ENCODE peak calls at places on chromosomes 5 and 9, in six cellular contexts. One of them, this sample, is unnamed.

GRCh38 chr5:106019271-106019670 is 1651.5 kb downstream of the EFNA5 start:
- DNase-seq in psoas muscle: no peak
- DNase-seq in HFF-Myc: no peak
- DNase-seq in LNCaP clone FGC: no peak
- DNase-seq in ovary: no peak
- DNase-seq in AG09309: no peak
- DNase-seq in this sample: no peak

GRCh38 chr5:141084487-141084989 is 9.9 kb upstream of the PCDHB2 start:
- DNase-seq in psoas muscle: no peak
- DNase-seq in HFF-Myc: no peak
- DNase-seq in LNCaP clone FGC: peak
- DNase-seq in ovary: peak
- DNase-seq in AG09309: peak
- DNase-seq in this sample: no peak

GRCh38 chr5:103469288-103470065 is 93.1 kb downstream of the NUDT12 start:
- DNase-seq in psoas muscle: no peak
- DNase-seq in HFF-Myc: no peak
- DNase-seq in LNCaP clone FGC: no peak
- DNase-seq in ovary: no peak
- DNase-seq in AG09309: no peak
- DNase-seq in this sample: no peak

GRCh38 chr5:10406636-10407035 is 35.0 kb upstream of the ROPN1L start:
- DNase-seq in psoas muscle: no peak
- DNase-seq in HFF-Myc: no peak
- DNase-seq in LNCaP clone FGC: no peak
- DNase-seq in ovary: no peak
- DNase-seq in AG09309: no peak
- DNase-seq in this sample: no peak

GRCh38 chr9:69122086-69122390 is 52.0 kb upstream of the TJP2 start:
- DNase-seq in psoas muscle: peak
- DNase-seq in HFF-Myc: no peak
- DNase-seq in LNCaP clone FGC: no peak
- DNase-seq in ovary: peak
- DNase-seq in AG09309: no peak
- DNase-seq in this sample: no peak

GRCh38 chr5:87081511-87082372 is 185.9 kb upstream of the RASA1 start:
- DNase-seq in psoas muscle: no peak
- DNase-seq in HFF-Myc: no peak
- DNase-seq in LNCaP clone FGC: no peak
- DNase-seq in ovary: no peak
- DNase-seq in AG09309: no peak
- DNase-seq in this sample: no peak

GRCh38 chr5:93681432-93681831 is 60.0 kb downstream of the POU5F2 start:
- DNase-seq in psoas muscle: no peak
- DNase-seq in HFF-Myc: no peak
- DNase-seq in LNCaP clone FGC: no peak
- DNase-seq in ovary: no peak
- DNase-seq in AG09309: no peak
- DNase-seq in this sample: no peak

GRCh38 chr5:109748545-109748944 is 58.8 kb downstream of the MAN2A1 start:
- DNase-seq in psoas muscle: no peak
- DNase-seq in HFF-Myc: no peak
- DNase-seq in LNCaP clone FGC: no peak
- DNase-seq in ovary: no peak
- DNase-seq in AG09309: no peak
- DNase-seq in this sample: no peak

GRCh38 chr5:78760411-78761169 is 112.0 kb upstream of the LHFPL2 start:
- DNase-seq in psoas muscle: no peak
- DNase-seq in HFF-Myc: no peak
- DNase-seq in LNCaP clone FGC: no peak
- DNase-seq in ovary: no peak
- DNase-seq in AG09309: no peak
- DNase-seq in this sample: no peak

GRCh38 chr5:123439616-123440153 is 16.5 kb upstream of the CEP120 start:
- DNase-seq in psoas muscle: no peak
- DNase-seq in HFF-Myc: peak
- DNase-seq in LNCaP clone FGC: peak
- DNase-seq in ovary: no peak
- DNase-seq in AG09309: no peak
- DNase-seq in this sample: no peak

GRCh38 chr9:124467410-124468060 is 17.3 kb downstream of the ADGRD2 start:
- DNase-seq in psoas muscle: peak
- DNase-seq in HFF-Myc: no peak
- DNase-seq in LNCaP clone FGC: no peak
- DNase-seq in ovary: no peak
- DNase-seq in AG09309: no peak
- DNase-seq in this sample: no peak

GRCh38 chr5:160197341-160198147 is 31.8 kb upstream of the FABP6 start:
- DNase-seq in psoas muscle: no peak
- DNase-seq in HFF-Myc: no peak
- DNase-seq in LNCaP clone FGC: no peak
- DNase-seq in ovary: no peak
- DNase-seq in AG09309: no peak
- DNase-seq in this sample: no peak

GRCh38 chr5:1536298-1537165 is 12.8 kb upstream of the LPCAT1 start:
- DNase-seq in psoas muscle: peak
- DNase-seq in HFF-Myc: no peak
- DNase-seq in LNCaP clone FGC: no peak
- DNase-seq in ovary: peak
- DNase-seq in AG09309: no peak
- DNase-seq in this sample: no peak

GRCh38 chr5:38831909-38832308 is 13.9 kb upstream of the OSMR start:
- DNase-seq in psoas muscle: no peak
- DNase-seq in HFF-Myc: no peak
- DNase-seq in LNCaP clone FGC: peak
- DNase-seq in ovary: no peak
- DNase-seq in AG09309: no peak
- DNase-seq in this sample: no peak

GRCh38 chr5:65062684-65063083 is 294.0 kb downstream of the CWC27 start:
- DNase-seq in psoas muscle: no peak
- DNase-seq in HFF-Myc: peak
- DNase-seq in LNCaP clone FGC: no peak
- DNase-seq in ovary: peak
- DNase-seq in AG09309: peak
- DNase-seq in this sample: peak

GRCh38 chr9:75814667-75815066 is 75.8 kb upstream of the PCSK5 start:
- DNase-seq in psoas muscle: no peak
- DNase-seq in HFF-Myc: no peak
- DNase-seq in LNCaP clone FGC: no peak
- DNase-seq in ovary: no peak
- DNase-seq in AG09309: no peak
- DNase-seq in this sample: no peak

GRCh38 chr5:151601376-151601775 is 10.2 kb upstream of the FAT2 start:
- DNase-seq in psoas muscle: no peak
- DNase-seq in HFF-Myc: no peak
- DNase-seq in LNCaP clone FGC: no peak
- DNase-seq in ovary: no peak
- DNase-seq in AG09309: no peak
- DNase-seq in this sample: no peak

GRCh38 chr5:42889311-42889933 is 77.7 kb upstream of the SELENOP start:
- DNase-seq in psoas muscle: peak
- DNase-seq in HFF-Myc: peak
- DNase-seq in LNCaP clone FGC: peak
- DNase-seq in ovary: peak
- DNase-seq in AG09309: peak
- DNase-seq in this sample: peak

GRCh38 chr5:27702339-27702820 is 664.0 kb upstream of the CDH9 start:
- DNase-seq in psoas muscle: no peak
- DNase-seq in HFF-Myc: no peak
- DNase-seq in LNCaP clone FGC: no peak
- DNase-seq in ovary: no peak
- DNase-seq in AG09309: peak
- DNase-seq in this sample: peak

GRCh38 chr9:17402309-17402708 is 176.6 kb upstream of the SH3GL2 start:
- DNase-seq in psoas muscle: no peak
- DNase-seq in HFF-Myc: peak
- DNase-seq in LNCaP clone FGC: no peak
- DNase-seq in ovary: no peak
- DNase-seq in AG09309: no peak
- DNase-seq in this sample: no peak

GRCh38 chr5:141869514-141869913 is 8.7 kb downstream of the PCDH1 start:
- DNase-seq in psoas muscle: no peak
- DNase-seq in HFF-Myc: no peak
- DNase-seq in LNCaP clone FGC: no peak
- DNase-seq in ovary: no peak
- DNase-seq in AG09309: no peak
- DNase-seq in this sample: no peak

GRCh38 chr5:6436715-6437340 is 11.8 kb upstream of the UBE2QL1 start:
- DNase-seq in psoas muscle: no peak
- DNase-seq in HFF-Myc: no peak
- DNase-seq in LNCaP clone FGC: no peak
- DNase-seq in ovary: no peak
- DNase-seq in AG09309: no peak
- DNase-seq in this sample: no peak

GRCh38 chr9:81687521-81688261 is 1.7 kb downstream of the TLE1 start:
- DNase-seq in psoas muscle: peak
- DNase-seq in HFF-Myc: no peak
- DNase-seq in LNCaP clone FGC: no peak
- DNase-seq in ovary: peak
- DNase-seq in AG09309: no peak
- DNase-seq in this sample: no peak

DNA sequence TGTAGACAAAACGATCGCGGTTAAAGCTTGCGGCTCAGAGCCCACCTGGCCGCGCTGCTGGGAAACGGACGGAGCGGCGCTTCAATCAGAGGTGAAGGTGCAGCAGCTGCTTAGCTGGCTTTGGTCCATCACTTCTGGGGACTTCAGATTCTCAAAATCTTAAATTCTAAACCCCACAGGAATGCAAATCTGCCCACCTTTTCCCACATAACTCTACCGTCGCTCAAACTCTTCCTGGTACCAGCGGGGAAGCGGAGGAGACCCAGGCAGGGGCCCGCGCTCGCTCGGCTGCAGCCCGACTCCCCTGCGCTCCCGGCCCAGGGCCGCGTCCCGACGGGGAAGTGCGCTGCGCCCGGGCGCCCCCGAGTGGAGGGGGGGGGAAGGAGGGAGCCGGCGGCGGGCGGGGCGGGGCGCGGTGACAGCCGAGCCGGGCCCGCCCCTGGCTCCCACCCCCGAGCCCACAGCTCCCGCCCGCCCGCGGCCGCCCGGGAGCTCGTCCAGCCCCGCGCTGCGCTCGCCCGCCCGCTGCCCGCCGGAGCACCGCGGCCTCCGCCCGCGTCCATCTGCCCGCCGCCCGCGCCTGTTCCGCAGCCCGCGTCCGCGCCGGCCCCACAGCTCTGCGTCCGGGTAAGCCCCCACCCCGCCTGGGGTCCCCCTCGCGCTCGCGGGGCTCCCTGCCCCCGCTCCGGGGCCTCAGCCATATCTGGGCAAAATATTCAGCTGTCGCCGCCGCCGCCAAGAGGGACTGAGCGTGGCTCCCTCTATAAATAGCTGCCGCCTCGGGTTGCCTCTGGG is at the start of gene TMOD1:
- DNase-seq in psoas muscle: peak
- DNase-seq in HFF-Myc: no peak
- DNase-seq in LNCaP clone FGC: no peak
- DNase-seq in ovary: peak
- DNase-seq in AG09309: no peak
- DNase-seq in this sample: no peak
- TF ChIP-seq CTCF in psoas muscle: peak
- TF ChIP-seq CTCF in HFF-Myc: no peak
- TF ChIP-seq CTCF in LNCaP clone FGC: peak
- TF ChIP-seq CTCF in ovary: no peak
- TF ChIP-seq CTCF in AG09309: no peak
- TF ChIP-seq CTCF in this sample: no peak

GRCh38 chr9:114634387-114634786 is 23.2 kb downstream of the TEX53 start:
- DNase-seq in psoas muscle: no peak
- DNase-seq in HFF-Myc: no peak
- DNase-seq in LNCaP clone FGC: no peak
- DNase-seq in ovary: no peak
- DNase-seq in AG09309: no peak
- DNase-seq in this sample: no peak
- H3K4me3 ChIP-seq in psoas muscle: no peak
- H3K4me3 ChIP-seq in HFF-Myc: no peak
- H3K4me3 ChIP-seq in LNCaP clone FGC: no peak
- H3K4me3 ChIP-seq in ovary: no peak
- H3K4me3 ChIP-seq in AG09309: no peak
- H3K4me3 ChIP-seq in this sample: no peak

GRCh38 chr5:149152317-149152746 is 11.0 kb downstream of the ABLIM3 start:
- DNase-seq in psoas muscle: no peak
- DNase-seq in HFF-Myc: peak
- DNase-seq in LNCaP clone FGC: peak
- DNase-seq in ovary: no peak
- DNase-seq in AG09309: no peak
- DNase-seq in this sample: no peak

GRCh38 chr5:149150457-149150856 is 9.2 kb downstream of the ABLIM3 start:
- DNase-seq in psoas muscle: no peak
- DNase-seq in HFF-Myc: no peak
- DNase-seq in LNCaP clone FGC: peak
- DNase-seq in ovary: no peak
- DNase-seq in AG09309: no peak
- DNase-seq in this sample: no peak

GRCh38 chr5:149149942-149150341 is 8.6 kb downstream of the ABLIM3 start:
- DNase-seq in psoas muscle: no peak
- DNase-seq in HFF-Myc: no peak
- DNase-seq in LNCaP clone FGC: no peak
- DNase-seq in ovary: no peak
- DNase-seq in AG09309: no peak
- DNase-seq in this sample: no peak

GRCh38 chr5:149153193-149153750 is 12.0 kb downstream of the ABLIM3 start:
- DNase-seq in psoas muscle: no peak
- DNase-seq in HFF-Myc: no peak
- DNase-seq in LNCaP clone FGC: no peak
- DNase-seq in ovary: no peak
- DNase-seq in AG09309: no peak
- DNase-seq in this sample: no peak

DNA sequence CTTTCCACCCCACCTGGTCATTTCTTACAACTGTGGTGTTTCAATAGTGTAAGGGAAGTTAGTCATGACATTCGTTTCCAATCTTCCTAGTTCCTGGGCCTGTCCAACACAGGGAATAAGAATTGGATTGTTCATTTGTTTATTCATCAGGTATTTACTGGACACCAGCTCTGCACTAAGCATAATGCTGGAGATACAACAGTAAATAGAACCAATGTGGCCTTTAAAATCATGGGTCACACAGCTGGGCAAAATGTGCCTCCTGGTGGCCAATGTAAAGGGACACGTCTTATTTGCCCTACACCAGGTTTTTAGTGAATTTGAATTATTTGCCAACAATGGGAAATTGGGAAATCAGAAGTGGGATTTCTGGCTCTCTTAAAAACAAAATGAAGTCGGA is 10.4 kb downstream of the ABLIM3 start:
- DNase-seq in psoas muscle: no peak
- DNase-seq in HFF-Myc: no peak
- DNase-seq in LNCaP clone FGC: no peak
- DNase-seq in ovary: no peak
- DNase-seq in AG09309: no peak
- DNase-seq in this sample: no peak
- TF ChIP-seq CTCF in psoas muscle: no peak
- TF ChIP-seq CTCF in HFF-Myc: peak
- TF ChIP-seq CTCF in LNCaP clone FGC: peak
- TF ChIP-seq CTCF in ovary: no peak
- TF ChIP-seq CTCF in AG09309: peak
- TF ChIP-seq CTCF in this sample: peak

DNA sequence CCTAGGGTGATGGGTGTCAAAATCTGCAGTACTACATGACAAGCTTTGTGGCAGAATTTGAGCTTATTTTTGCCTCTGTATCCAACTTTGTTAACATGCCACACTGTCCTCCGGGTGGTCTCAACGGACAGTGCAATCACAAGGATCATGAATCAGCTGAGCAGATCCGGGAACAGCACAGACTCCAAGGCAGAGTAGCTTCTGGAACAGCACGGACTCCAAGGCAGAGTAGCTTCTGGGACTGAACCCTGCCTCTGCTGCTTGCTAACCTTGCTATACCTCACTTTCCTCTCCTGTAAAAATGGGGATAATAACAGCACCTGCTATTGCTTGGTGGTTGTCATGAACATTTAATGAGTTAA is 355.9 kb downstream of the SPOCK1 start:
- DNase-seq in psoas muscle: no peak
- DNase-seq in HFF-Myc: no peak
- DNase-seq in LNCaP clone FGC: no peak
- DNase-seq in ovary: no peak
- DNase-seq in AG09309: no peak
- DNase-seq in this sample: no peak
- H3K4me3 ChIP-seq in psoas muscle: no peak
- H3K4me3 ChIP-seq in HFF-Myc: no peak
- H3K4me3 ChIP-seq in LNCaP clone FGC: no peak
- H3K4me3 ChIP-seq in ovary: no peak
- H3K4me3 ChIP-seq in AG09309: no peak
- H3K4me3 ChIP-seq in this sample: no peak